ENCODE peak calls at places on chromosomes 2 and 18, in six cellular contexts. One of them, this sample, is unnamed.

GRCh38 chr2:98608962-98609604 is 694 bp downstream of the UNC50 start:
- DNase-seq in IMR-90: peak; percentile 58
- DNase-seq in GM23338: peak; percentile 41
- DNase-seq in A172: peak; percentile 22
- DNase-seq in Calu3: peak; percentile 10
- DNase-seq in epithelial cell of esophagus: peak; percentile 20
- DNase-seq in this sample: no peak

GRCh38 chr2:223929575-223930001 is 15.5 kb downstream of the WDFY1 start:
- DNase-seq in IMR-90: peak; percentile 48
- DNase-seq in GM23338: no peak
- DNase-seq in A172: no peak
- DNase-seq in Calu3: no peak
- DNase-seq in epithelial cell of esophagus: no peak
- DNase-seq in this sample: peak; percentile 68

GRCh38 chr2:182766626-182767025 is 50.6 kb downstream of the DNAJC10 start:
- DNase-seq in IMR-90: no peak
- DNase-seq in GM23338: no peak
- DNase-seq in A172: no peak
- DNase-seq in Calu3: no peak
- DNase-seq in epithelial cell of esophagus: no peak
- DNase-seq in this sample: no peak

GRCh38 chr2:43484323-43484930 is 111.4 kb downstream of the THADA start:
- DNase-seq in IMR-90: peak; percentile 85
- DNase-seq in GM23338: peak; percentile 90
- DNase-seq in A172: peak; percentile 74
- DNase-seq in Calu3: no peak
- DNase-seq in epithelial cell of esophagus: peak; percentile 79
- DNase-seq in this sample: peak; percentile 50

GRCh38 chr18:77099501-77100370 is 32.8 kb downstream of the MBP start:
- DNase-seq in IMR-90: no peak
- DNase-seq in GM23338: no peak
- DNase-seq in A172: no peak
- DNase-seq in Calu3: no peak
- DNase-seq in epithelial cell of esophagus: no peak
- DNase-seq in this sample: peak; percentile 69

GRCh38 chr18:11992096-11992785 is 10.9 kb downstream of the IMPA2 start:
- DNase-seq in IMR-90: no peak
- DNase-seq in GM23338: no peak
- DNase-seq in A172: no peak
- DNase-seq in Calu3: no peak
- DNase-seq in epithelial cell of esophagus: no peak
- DNase-seq in this sample: no peak

GRCh38 chr2:23524261-23524706 is 139.3 kb downstream of the KLHL29 start:
- DNase-seq in IMR-90: peak; percentile 62
- DNase-seq in GM23338: no peak
- DNase-seq in A172: peak; percentile 65
- DNase-seq in Calu3: peak; percentile 49
- DNase-seq in epithelial cell of esophagus: peak; percentile 61
- DNase-seq in this sample: no peak

GRCh38 chr2:189014426-189015138 is 40.4 kb downstream of the COL3A1 start:
- DNase-seq in IMR-90: peak; percentile 76
- DNase-seq in GM23338: no peak
- DNase-seq in A172: no peak
- DNase-seq in Calu3: no peak
- DNase-seq in epithelial cell of esophagus: no peak
- DNase-seq in this sample: no peak

GRCh38 chr2:37985333-37985732 is 60.2 kb downstream of the RMDN2 start:
- DNase-seq in IMR-90: peak; percentile 69
- DNase-seq in GM23338: no peak
- DNase-seq in A172: peak; percentile 13
- DNase-seq in Calu3: no peak
- DNase-seq in epithelial cell of esophagus: peak; percentile 73
- DNase-seq in this sample: no peak

GRCh38 chr2:176182671-176183070 is 5.8 kb upstream of the HOXD1 start:
- DNase-seq in IMR-90: no peak
- DNase-seq in GM23338: no peak
- DNase-seq in A172: no peak
- DNase-seq in Calu3: no peak
- DNase-seq in epithelial cell of esophagus: no peak
- DNase-seq in this sample: no peak

GRCh38 chr2:109612991-109613921 is 510 bp downstream of the SEPTIN10 start:
- DNase-seq in IMR-90: peak; percentile 61
- DNase-seq in GM23338: peak; percentile 55
- DNase-seq in A172: peak; percentile 43
- DNase-seq in Calu3: no peak
- DNase-seq in epithelial cell of esophagus: peak; percentile 51
- DNase-seq in this sample: peak; percentile 11

GRCh38 chr2:208266641-208267335 is 733 bp downstream of the PIKFYVE start:
- DNase-seq in IMR-90: peak; percentile 41
- DNase-seq in GM23338: no peak
- DNase-seq in A172: no peak
- DNase-seq in Calu3: no peak
- DNase-seq in epithelial cell of esophagus: peak; percentile 32
- DNase-seq in this sample: no peak

GRCh38 chr2:106272202-106272807 is 78.2 kb upstream of the UXS1 start:
- DNase-seq in IMR-90: no peak
- DNase-seq in GM23338: peak; percentile 30
- DNase-seq in A172: no peak
- DNase-seq in Calu3: no peak
- DNase-seq in epithelial cell of esophagus: peak; percentile 60
- DNase-seq in this sample: no peak

GRCh38 chr18:13235326-13235937 is 16.9 kb downstream of the LDLRAD4 start:
- DNase-seq in IMR-90: no peak
- DNase-seq in GM23338: no peak
- DNase-seq in A172: peak; percentile 55
- DNase-seq in Calu3: no peak
- DNase-seq in epithelial cell of esophagus: no peak
- DNase-seq in this sample: no peak

This sample was measured in CD4-positive, CD25-positive, alpha-beta regulatory T cell.